ENCODE peak calls at places on chromosomes 2 and 18, in four cellular contexts. One of them, this sample, is unnamed.

GRCh38 chr2:174431902-174432301 is 36.4 kb downstream of the SCRN3 start:
- DNase-seq in CD4-positive, alpha-beta memory T cell: no peak
- DNase-seq in naive B cell: no peak
- DNase-seq in astrocyte of the hippocampus: no peak
- DNase-seq in this sample: no peak

GRCh38 chr18:3994061-3994687 is 460.9 kb downstream of the DLGAP1 start:
- DNase-seq in astrocyte of the hippocampus: no peak
- DNase-seq in naive B cell: no peak
- DNase-seq in CD4-positive, alpha-beta memory T cell: no peak
- DNase-seq in this sample: no peak

GRCh38 chr18:36849288-36850011 is 20.5 kb downstream of the KIAA1328 start:
- DNase-seq in astrocyte of the hippocampus: peak
- DNase-seq in naive B cell: no peak
- DNase-seq in CD4-positive, alpha-beta memory T cell: no peak
- DNase-seq in this sample: no peak

GRCh38 chr18:11309172-11309571 is 159.8 kb upstream of the PIEZO2 start:
- DNase-seq in naive B cell: no peak
- DNase-seq in astrocyte of the hippocampus: no peak
- DNase-seq in CD4-positive, alpha-beta memory T cell: no peak
- DNase-seq in this sample: peak

GRCh38 chr2:222076978-222077690 is 221.7 kb downstream of the PAX3 start:
- DNase-seq in naive B cell: no peak
- DNase-seq in astrocyte of the hippocampus: no peak
- DNase-seq in CD4-positive, alpha-beta memory T cell: no peak
- DNase-seq in this sample: no peak

GRCh38 chr2:174344716-174345472 is 10.1 kb downstream of the SP9 start:
- DNase-seq in CD4-positive, alpha-beta memory T cell: no peak
- DNase-seq in naive B cell: no peak
- DNase-seq in astrocyte of the hippocampus: peak
- DNase-seq in this sample: peak

GRCh38 chr2:37549598-37549997 is 121.8 kb downstream of the CDC42EP3 start:
- DNase-seq in astrocyte of the hippocampus: no peak
- DNase-seq in CD4-positive, alpha-beta memory T cell: no peak
- DNase-seq in naive B cell: no peak
- DNase-seq in this sample: no peak

GRCh38 chr2:117068371-117068770 is 746.1 kb upstream of the DDX18 start:
- DNase-seq in astrocyte of the hippocampus: no peak
- DNase-seq in naive B cell: no peak
- DNase-seq in CD4-positive, alpha-beta memory T cell: no peak
- DNase-seq in this sample: no peak

GRCh38 chr2:96158554-96158940 is 13.3 kb upstream of the DUSP2 start:
- DNase-seq in CD4-positive, alpha-beta memory T cell: no peak
- DNase-seq in astrocyte of the hippocampus: no peak
- DNase-seq in naive B cell: no peak
- DNase-seq in this sample: no peak

GRCh38 chr2:188869560-188869959 is 104.6 kb upstream of the COL3A1 start:
- DNase-seq in astrocyte of the hippocampus: peak
- DNase-seq in CD4-positive, alpha-beta memory T cell: no peak
- DNase-seq in naive B cell: no peak
- DNase-seq in this sample: no peak

GRCh38 chr2:118968031-118968430 is 26.0 kb downstream of the MARCO start:
- DNase-seq in naive B cell: no peak
- DNase-seq in astrocyte of the hippocampus: no peak
- DNase-seq in CD4-positive, alpha-beta memory T cell: no peak
- DNase-seq in this sample: no peak

GRCh38 chr2:75634945-75635344 is 11.6 kb upstream of the MRPL19 start:
- DNase-seq in astrocyte of the hippocampus: no peak
- DNase-seq in CD4-positive, alpha-beta memory T cell: no peak
- DNase-seq in naive B cell: no peak
- DNase-seq in this sample: no peak

GRCh38 chr2:108316881-108317258 is 28.2 kb downstream of the SULT1C2 start:
- DNase-seq in CD4-positive, alpha-beta memory T cell: no peak
- DNase-seq in naive B cell: no peak
- DNase-seq in astrocyte of the hippocampus: peak
- DNase-seq in this sample: no peak

GRCh38 chr2:6937157-6937556 is 19.9 kb downstream of the RNF144A start:
- DNase-seq in astrocyte of the hippocampus: no peak
- DNase-seq in CD4-positive, alpha-beta memory T cell: no peak
- DNase-seq in naive B cell: no peak
- DNase-seq in this sample: no peak

GRCh38 chr2:200428961-200429665 is 80.8 kb downstream of the KCTD18 start:
- DNase-seq in CD4-positive, alpha-beta memory T cell: no peak
- DNase-seq in naive B cell: no peak
- DNase-seq in astrocyte of the hippocampus: no peak
- DNase-seq in this sample: no peak

GRCh38 chr2:72112981-72113846 is 34.4 kb downstream of the CYP26B1 start:
- DNase-seq in astrocyte of the hippocampus: no peak
- DNase-seq in naive B cell: no peak
- DNase-seq in CD4-positive, alpha-beta memory T cell: peak
- DNase-seq in this sample: no peak

GRCh38 chr2:174004900-174005605 is 39.9 kb upstream of the SP3 start:
- DNase-seq in naive B cell: no peak
- DNase-seq in astrocyte of the hippocampus: peak
- DNase-seq in CD4-positive, alpha-beta memory T cell: no peak
- DNase-seq in this sample: no peak

GRCh38 chr2:24708537-24709152 is 84.5 kb downstream of the PTRHD1 start:
- DNase-seq in astrocyte of the hippocampus: peak
- DNase-seq in CD4-positive, alpha-beta memory T cell: no peak
- DNase-seq in naive B cell: no peak
- DNase-seq in this sample: no peak

GRCh38 chr18:78948221-78948620 is 31.4 kb upstream of the SALL3 start:
- DNase-seq in CD4-positive, alpha-beta memory T cell: no peak
- DNase-seq in naive B cell: no peak
- DNase-seq in astrocyte of the hippocampus: no peak
- DNase-seq in this sample: no peak

GRCh38 chr2:27059141-27059820 is 7.8 kb downstream of the AGBL5 start:
- DNase-seq in naive B cell: no peak
- DNase-seq in astrocyte of the hippocampus: no peak
- DNase-seq in CD4-positive, alpha-beta memory T cell: no peak
- DNase-seq in this sample: no peak